ENCODE peak calls at places on chromosomes 7 and 10, in six cellular contexts. J is aorta, W is endothelial cell of umbilical vein, C is kidney, R is mammary epithelial cell, I is substantia nigra. Q is an unnamed sample.

GRCh38 chr10:74445493-74445892 is 294.5 kb downstream of the ADK start:
- DNase-seq in J (no peak), W (peak; percentile 54), C (no peak), R (no peak), I (no peak), Q (no peak)

GRCh38 chr7:102117743-102118142 is 168.9 kb upstream of the SH2B2 start:
- DNase-seq in J (peak; percentile 27), W (no peak), C (no peak), R (no peak), I (no peak), Q (no peak)

GRCh38 chr7:44634839-44635591 is 28.6 kb downstream of the OGDH start:
- DNase-seq in J (no peak), W (peak; percentile 62), C (no peak), R (no peak), I (no peak), Q (no peak)

GRCh38 chr10:5952731-5953385 is 24.5 kb downstream of the IL15RA start:
- DNase-seq in J (peak; percentile 70), W (no peak), C (peak; percentile 42), R (no peak), I (no peak), Q (no peak)

GRCh38 chr10:21626457-21627161 is 92.6 kb downstream of the MLLT10 start:
- DNase-seq in J (no peak), W (no peak), C (no peak), R (peak; percentile 67), I (no peak), Q (peak; percentile 50)

GRCh38 chr10:81116201-81116600 is 578.5 kb downstream of the SH2D4B start:
- DNase-seq in J (no peak), W (no peak), C (no peak), R (peak; percentile 2), I (no peak), Q (peak; percentile 40)

GRCh38 chr10:58140706-58141347 is 126.9 kb downstream of the IPMK start:
- DNase-seq in J (no peak), W (no peak), C (no peak), R (no peak), I (no peak), Q (no peak)

GRCh38 chr7:44534501-44534900 is 6.6 kb downstream of the NPC1L1 start:
- DNase-seq in J (no peak), W (peak; percentile 21), C (no peak), R (peak; percentile 8), I (no peak), Q (no peak)

GRCh38 chr7:150553163-150553562 is 14.0 kb upstream of the GIMAP4 start:
- DNase-seq in J (no peak), W (no peak), C (no peak), R (no peak), I (no peak), Q (no peak)

GRCh38 chr7:157859915-157860314 is 523.1 kb downstream of the DNAJB6 start:
- DNase-seq in J (peak; percentile 51), W (no peak), C (no peak), R (no peak), I (no peak), Q (no peak)

GRCh38 chr7:101990811-101991418 is 173.5 kb downstream of the CUX1 start:
- DNase-seq in J (no peak), W (no peak), C (no peak), R (no peak), I (no peak), Q (no peak)

GRCh38 chr10:106136175-106136574 is 1028.3 kb downstream of the SORCS1 start:
- DNase-seq in J (no peak), W (no peak), C (no peak), R (peak; percentile 20), I (no peak), Q (no peak)

GRCh38 chr7:78149787-78150186 is 351.2 kb downstream of the PHTF2 start:
- DNase-seq in J (no peak), W (no peak), C (no peak), R (no peak), I (no peak), Q (no peak)

GRCh38 chr7:90119178-90119971 is 34.9 kb upstream of the STEAP1 start:
- DNase-seq in J (peak; percentile 76), W (no peak), C (peak; percentile 81), R (peak; percentile 10), I (no peak), Q (no peak)

GRCh38 chr7:84157171-84157570 is 37.4 kb downstream of the SEMA3A start:
- DNase-seq in J (no peak), W (no peak), C (no peak), R (no peak), I (no peak), Q (no peak)

GRCh38 chr10:1184541-1185415 is 128.6 kb downstream of the WDR37 start:
- DNase-seq in J (peak; percentile 72), W (no peak), C (no peak), R (no peak), I (no peak), Q (no peak)

GRCh38 chr10:49645417-49646255 is 31.8 kb downstream of the CHAT start:
- DNase-seq in J (peak; percentile 57), W (no peak), C (no peak), R (no peak), I (no peak), Q (no peak)

GRCh38 chr7:112290065-112290464 is 83.6 kb downstream of the ZNF277 start:
- DNase-seq in J (no peak), W (no peak), C (no peak), R (peak; percentile 11), I (no peak), Q (no peak)

DNA sequence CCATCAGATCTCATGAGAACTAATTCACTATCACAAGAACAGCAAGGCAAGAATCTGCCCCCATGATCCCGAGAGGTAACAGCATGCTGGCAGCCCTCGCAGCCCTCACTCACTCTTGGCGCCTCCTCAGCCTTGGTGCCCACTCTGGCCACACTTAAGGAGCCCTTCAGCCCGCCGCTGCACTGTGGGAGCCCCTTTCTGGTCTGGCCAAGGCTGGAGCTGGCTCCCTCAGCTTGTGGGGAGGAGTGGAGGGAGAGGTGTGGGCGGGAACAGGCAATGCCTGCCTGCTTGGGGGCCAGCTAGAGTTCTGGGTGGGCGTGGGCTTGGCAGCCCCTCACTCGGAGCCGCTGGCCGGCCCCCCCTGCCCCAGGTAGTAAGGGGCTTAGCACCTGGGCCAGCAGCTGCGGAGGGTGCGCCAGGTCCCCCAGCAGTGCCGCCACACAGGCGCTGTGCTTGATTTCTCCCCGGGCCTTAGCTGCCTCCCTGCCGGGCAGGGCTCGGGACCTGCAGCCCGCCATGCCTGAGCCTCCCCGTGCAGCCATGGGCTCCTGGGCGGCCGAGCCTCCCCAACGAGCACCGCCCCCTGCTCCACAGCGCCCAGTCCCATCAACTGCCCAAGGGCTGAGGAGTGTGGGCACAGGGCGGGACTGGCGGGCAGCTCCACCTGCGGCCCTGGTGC is 24.0 kb upstream of the ZNF438 start:
- DNase-seq in J (peak; percentile 64), W (no peak), C (no peak), R (no peak), I (no peak), Q (no peak)
- H3K27ac ChIP-seq in J (no peak overlapping the region), W (no peak overlapping the region), C (no peak overlapping the region), R (no peak overlapping the region), I (no peak overlapping the region), Q (no peak overlapping the region)

GRCh38 chr7:94391716-94392390 is 2.8 kb upstream of the COL1A2 start:
- DNase-seq in J (peak; percentile 77), W (no peak), C (peak; percentile 58), R (no peak), I (no peak), Q (no peak)

GRCh38 chr7:94394058-94394398 is 667 bp upstream of the COL1A2 start:
- DNase-seq in J (no peak), W (no peak), C (peak; percentile 75), R (no peak), I (no peak), Q (no peak)

GRCh38 chr7:94394399-94395140 is at the start of gene COL1A2:
- DNase-seq in J (peak; percentile 96), W (peak; percentile 32), C (peak; percentile 95), R (no peak), I (no peak), Q (no peak)

GRCh38 chr7:94392391-94392782 is 2.3 kb upstream of the COL1A2 start:
- DNase-seq in J (no peak), W (no peak), C (no peak), R (no peak), I (no peak), Q (no peak)

GRCh38 chr7:94393251-94393758 is 1.4 kb upstream of the COL1A2 start:
- DNase-seq in J (peak; percentile 72), W (no peak), C (peak; percentile 66), R (no peak), I (no peak), Q (no peak)
- H3K27ac ChIP-seq in J (peak overlapping the region; percentile 99), W (no peak overlapping the region), C (no peak overlapping the region), R (no peak overlapping the region), I (no peak overlapping the region), Q (no peak overlapping the region)

GRCh38 chr10:52644678-52645434 is 127.7 kb downstream of the MBL2 start:
- DNase-seq in J (no peak), W (peak; percentile 79), C (no peak), R (peak; percentile 35), I (peak; percentile 60), Q (no peak)

GRCh38 chr10:52649471-52649870 is 123.1 kb downstream of the MBL2 start:
- DNase-seq in J (no peak), W (no peak), C (no peak), R (no peak), I (no peak), Q (no peak)

GRCh38 chr10:52650873-52651272 is 121.7 kb downstream of the MBL2 start:
- DNase-seq in J (no peak), W (no peak), C (no peak), R (no peak), I (no peak), Q (no peak)

GRCh38 chr10:52642208-52642607 is 130.4 kb downstream of the MBL2 start:
- DNase-seq in J (no peak), W (no peak), C (no peak), R (no peak), I (no peak), Q (no peak)

DNA sequence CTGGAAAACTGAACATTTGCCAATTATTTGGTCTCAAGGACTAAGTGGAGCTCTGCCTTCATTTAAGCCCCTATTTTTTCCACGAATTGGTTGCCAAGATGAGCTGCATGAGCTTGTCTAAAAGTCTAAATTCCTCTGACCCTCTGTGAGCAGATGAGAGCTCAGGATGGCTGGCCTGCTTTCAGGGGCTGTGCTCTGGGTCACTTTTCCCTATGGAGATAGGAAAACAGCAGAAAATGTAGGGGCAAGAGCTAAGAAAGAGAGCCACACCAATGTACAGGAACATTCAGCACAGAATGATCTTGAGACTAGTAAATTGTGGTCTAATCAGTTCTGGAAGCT is 127.2 kb downstream of the MBL2 start:
- DNase-seq in J (no peak), W (peak; percentile 13), C (no peak), R (no peak), I (no peak), Q (no peak)
- H3K27ac ChIP-seq in J (no peak overlapping the region), W (no peak overlapping the region), C (no peak overlapping the region), R (no peak overlapping the region), I (no peak overlapping the region), Q (no peak overlapping the region)

DNA sequence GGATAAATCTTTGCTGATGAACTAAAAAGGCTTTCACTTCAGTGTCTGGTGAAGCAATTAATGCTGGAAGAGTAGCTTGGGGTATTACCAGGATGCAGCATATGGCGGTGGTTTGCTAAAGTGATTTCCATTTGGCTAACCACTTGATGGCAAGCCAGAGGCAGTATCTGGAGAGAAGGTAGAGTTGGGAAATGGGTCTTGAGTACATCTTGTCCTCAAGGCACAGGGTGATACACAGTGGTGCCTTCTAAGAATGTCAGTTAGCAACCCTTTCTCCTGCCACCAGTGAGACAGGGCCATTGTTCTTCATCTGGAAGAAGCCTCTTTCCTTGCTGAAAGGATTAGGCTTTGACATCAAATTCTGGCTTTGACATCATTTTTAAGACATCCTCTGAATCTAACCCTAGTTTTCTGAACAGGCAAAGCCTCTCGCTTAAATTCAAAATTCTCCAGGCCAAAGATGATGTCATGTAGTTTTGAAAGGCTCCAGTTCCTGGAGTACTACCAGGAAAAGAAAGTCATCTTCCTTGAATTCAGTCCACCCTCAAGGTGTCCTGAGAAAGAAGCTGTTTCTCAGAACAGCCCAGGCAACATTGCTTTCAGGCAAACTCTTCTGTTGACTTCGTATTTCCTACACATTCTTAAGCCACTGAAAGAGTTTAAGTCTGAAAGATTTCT is 162.4 kb downstream of the ARID5B start:
- DNase-seq in J (no peak), W (no peak), C (no peak), R (no peak), I (no peak), Q (no peak)
- H3K27ac ChIP-seq in J (peak overlapping the region; percentile 41), W (no peak overlapping the region), C (no peak overlapping the region), R (no peak overlapping the region), I (peak overlapping the region; percentile 0), Q (peak overlapping the region; percentile 22)

Q was measured in epithelial cell of prostate.